ENCODE peak calls at places on chromosomes 3 and 15, in eight cellular contexts. One of them, this sample, is unnamed.

GRCh38 chr3:4290272-4290893 is 12.8 kb upstream of the SETMAR start:
- DNase-seq in K562: peak
- DNase-seq in A549: peak
- DNase-seq in activated B cell treated with CpG ODN at 0.5 μM for 24 hours: no peak
- DNase-seq in uterus: no peak
- DNase-seq in prostate gland: no peak
- DNase-seq in type B pancreatic cell: no peak
- DNase-seq in suprapubic skin: no peak
- DNase-seq in this sample: peak

GRCh38 chr3:46878796-46879436 is 1.4 kb downstream of the PTH1R start:
- DNase-seq in K562: no peak
- DNase-seq in A549: no peak
- DNase-seq in activated B cell treated with CpG ODN at 0.5 μM for 24 hours: no peak
- DNase-seq in uterus: no peak
- DNase-seq in prostate gland: no peak
- DNase-seq in type B pancreatic cell: no peak
- DNase-seq in suprapubic skin: no peak
- DNase-seq in this sample: no peak

GRCh38 chr15:66102563-66103292 is 150.8 kb downstream of the MEGF11 start:
- DNase-seq in K562: no peak
- DNase-seq in A549: no peak
- DNase-seq in activated B cell treated with CpG ODN at 0.5 μM for 24 hours: no peak
- DNase-seq in uterus: no peak
- DNase-seq in prostate gland: no peak
- DNase-seq in type B pancreatic cell: no peak
- DNase-seq in suprapubic skin: no peak
- DNase-seq in this sample: no peak

GRCh38 chr15:71595846-71596553 is 214.4 kb upstream of the NR2E3 start:
- DNase-seq in K562: no peak
- DNase-seq in A549: no peak
- DNase-seq in activated B cell treated with CpG ODN at 0.5 μM for 24 hours: no peak
- DNase-seq in uterus: no peak
- DNase-seq in prostate gland: no peak
- DNase-seq in type B pancreatic cell: no peak
- DNase-seq in suprapubic skin: no peak
- DNase-seq in this sample: no peak

GRCh38 chr3:11604139-11604895 is 39.4 kb downstream of the VGLL4 start:
- DNase-seq in K562: peak
- DNase-seq in A549: no peak
- DNase-seq in activated B cell treated with CpG ODN at 0.5 μM for 24 hours: no peak
- DNase-seq in uterus: no peak
- DNase-seq in prostate gland: no peak
- DNase-seq in type B pancreatic cell: no peak
- DNase-seq in suprapubic skin: no peak
- DNase-seq in this sample: no peak

GRCh38 chr3:31105438-31106077 is 211.1 kb upstream of the GADL1 start:
- DNase-seq in K562: peak
- DNase-seq in A549: no peak
- DNase-seq in activated B cell treated with CpG ODN at 0.5 μM for 24 hours: no peak
- DNase-seq in uterus: no peak
- DNase-seq in prostate gland: no peak
- DNase-seq in type B pancreatic cell: no peak
- DNase-seq in suprapubic skin: no peak
- DNase-seq in this sample: peak

GRCh38 chr3:177792363-177793030 is 595.2 kb upstream of the TBL1XR1 start:
- DNase-seq in K562: no peak
- DNase-seq in A549: no peak
- DNase-seq in activated B cell treated with CpG ODN at 0.5 μM for 24 hours: no peak
- DNase-seq in uterus: no peak
- DNase-seq in prostate gland: no peak
- DNase-seq in type B pancreatic cell: no peak
- DNase-seq in suprapubic skin: no peak
- DNase-seq in this sample: no peak

GRCh38 chr3:82382831-82383230 is 621.4 kb upstream of the GBE1 start:
- DNase-seq in K562: no peak
- DNase-seq in A549: no peak
- DNase-seq in activated B cell treated with CpG ODN at 0.5 μM for 24 hours: no peak
- DNase-seq in uterus: no peak
- DNase-seq in prostate gland: no peak
- DNase-seq in type B pancreatic cell: no peak
- DNase-seq in suprapubic skin: no peak
- DNase-seq in this sample: no peak

GRCh38 chr15:92808611-92809063 is 91.5 kb upstream of the CHD2 start:
- DNase-seq in K562: peak
- DNase-seq in A549: no peak
- DNase-seq in activated B cell treated with CpG ODN at 0.5 μM for 24 hours: no peak
- DNase-seq in uterus: peak
- DNase-seq in prostate gland: no peak
- DNase-seq in type B pancreatic cell: no peak
- DNase-seq in suprapubic skin: no peak
- DNase-seq in this sample: no peak

GRCh38 chr3:61686228-61686648 is 124.9 kb downstream of the PTPRG start:
- DNase-seq in K562: no peak
- DNase-seq in A549: no peak
- DNase-seq in activated B cell treated with CpG ODN at 0.5 μM for 24 hours: no peak
- DNase-seq in uterus: no peak
- DNase-seq in prostate gland: no peak
- DNase-seq in type B pancreatic cell: no peak
- DNase-seq in suprapubic skin: no peak
- DNase-seq in this sample: no peak

GRCh38 chr3:177554900-177555759 is 357.8 kb upstream of the TBL1XR1 start:
- DNase-seq in K562: no peak
- DNase-seq in A549: no peak
- DNase-seq in activated B cell treated with CpG ODN at 0.5 μM for 24 hours: no peak
- DNase-seq in uterus: no peak
- DNase-seq in prostate gland: no peak
- DNase-seq in type B pancreatic cell: no peak
- DNase-seq in suprapubic skin: no peak
- DNase-seq in this sample: no peak

GRCh38 chr15:98537516-98538060 is 110.8 kb upstream of the IGF1R start:
- DNase-seq in K562: no peak
- DNase-seq in A549: no peak
- DNase-seq in activated B cell treated with CpG ODN at 0.5 μM for 24 hours: no peak
- DNase-seq in uterus: no peak
- DNase-seq in prostate gland: peak
- DNase-seq in type B pancreatic cell: no peak
- DNase-seq in suprapubic skin: peak
- DNase-seq in this sample: no peak

GRCh38 chr3:13581485-13582365 is 32.8 kb downstream of the FBLN2 start:
- DNase-seq in K562: no peak
- DNase-seq in A549: no peak
- DNase-seq in activated B cell treated with CpG ODN at 0.5 μM for 24 hours: no peak
- DNase-seq in uterus: no peak
- DNase-seq in prostate gland: no peak
- DNase-seq in type B pancreatic cell: no peak
- DNase-seq in suprapubic skin: peak
- DNase-seq in this sample: peak

GRCh38 chr3:182644800-182645433 is 148.4 kb upstream of the ATP11B start:
- DNase-seq in K562: no peak
- DNase-seq in A549: no peak
- DNase-seq in activated B cell treated with CpG ODN at 0.5 μM for 24 hours: no peak
- DNase-seq in uterus: no peak
- DNase-seq in prostate gland: no peak
- DNase-seq in type B pancreatic cell: no peak
- DNase-seq in suprapubic skin: no peak
- DNase-seq in this sample: peak

GRCh38 chr3:146160964-146161724 is at the start of gene PLOD2:
- DNase-seq in K562: peak
- DNase-seq in A549: peak
- DNase-seq in activated B cell treated with CpG ODN at 0.5 μM for 24 hours: peak
- DNase-seq in uterus: peak
- DNase-seq in prostate gland: peak
- DNase-seq in type B pancreatic cell: peak
- DNase-seq in suprapubic skin: peak
- DNase-seq in this sample: peak

GRCh38 chr3:146159616-146160232 is 1.3 kb downstream of the PLOD2 start:
- DNase-seq in K562: no peak
- DNase-seq in A549: no peak
- DNase-seq in activated B cell treated with CpG ODN at 0.5 μM for 24 hours: no peak
- DNase-seq in uterus: no peak
- DNase-seq in prostate gland: no peak
- DNase-seq in type B pancreatic cell: no peak
- DNase-seq in suprapubic skin: no peak
- DNase-seq in this sample: no peak

GRCh38 chr3:146159037-146159436 is 1.9 kb downstream of the PLOD2 start:
- DNase-seq in K562: no peak
- DNase-seq in A549: no peak
- DNase-seq in activated B cell treated with CpG ODN at 0.5 μM for 24 hours: no peak
- DNase-seq in uterus: no peak
- DNase-seq in prostate gland: no peak
- DNase-seq in type B pancreatic cell: no peak
- DNase-seq in suprapubic skin: no peak
- DNase-seq in this sample: no peak

GRCh38 chr3:146161725-146162047 is 702 bp upstream of the PLOD2 start:
- DNase-seq in K562: no peak
- DNase-seq in A549: no peak
- DNase-seq in activated B cell treated with CpG ODN at 0.5 μM for 24 hours: no peak
- DNase-seq in uterus: peak
- DNase-seq in prostate gland: peak
- DNase-seq in type B pancreatic cell: no peak
- DNase-seq in suprapubic skin: no peak
- DNase-seq in this sample: no peak

GRCh38 chr3:146160233-146160963 is 586 bp downstream of the PLOD2 start:
- DNase-seq in K562: no peak
- DNase-seq in A549: peak
- DNase-seq in activated B cell treated with CpG ODN at 0.5 μM for 24 hours: no peak
- DNase-seq in uterus: peak
- DNase-seq in prostate gland: peak
- DNase-seq in type B pancreatic cell: peak
- DNase-seq in suprapubic skin: peak
- DNase-seq in this sample: peak
- TF ChIP-seq CTCF in K562: no peak
- TF ChIP-seq CTCF in A549: peak
- TF ChIP-seq CTCF in activated B cell treated with CpG ODN at 0.5 μM for 24 hours: no peak
- TF ChIP-seq CTCF in uterus: peak
- TF ChIP-seq CTCF in prostate gland: peak
- TF ChIP-seq CTCF in type B pancreatic cell: peak
- TF ChIP-seq CTCF in suprapubic skin: no peak
- TF ChIP-seq CTCF in this sample: no peak

DNA sequence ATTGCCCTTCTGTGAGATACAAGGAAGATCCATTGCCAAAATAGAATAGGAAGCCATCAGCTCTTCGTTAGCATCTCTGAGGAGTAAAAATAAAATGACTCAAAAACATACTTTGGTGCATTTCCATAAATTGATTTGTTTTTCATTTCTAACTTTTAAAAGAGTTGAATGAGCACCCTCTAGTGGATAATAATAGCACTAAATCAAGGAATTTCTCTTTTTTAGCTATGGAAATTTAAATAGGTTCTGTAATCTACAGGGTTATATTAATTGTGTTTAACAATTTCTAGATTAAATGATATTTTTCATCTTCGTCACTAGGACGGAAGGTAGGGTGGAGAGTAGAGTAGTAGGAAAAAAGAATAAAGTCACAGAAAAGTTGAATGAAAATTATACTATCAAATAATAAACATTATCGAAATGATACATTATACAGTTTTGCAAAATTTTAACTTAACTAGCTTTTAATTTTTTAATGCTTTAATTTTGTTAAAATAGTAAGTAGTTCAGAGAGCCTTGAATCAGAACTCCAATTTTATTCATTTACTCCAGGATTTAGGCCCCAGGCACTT is 6.5 kb downstream of the NSUN3 start:
- DNase-seq in K562: no peak
- DNase-seq in A549: peak
- DNase-seq in activated B cell treated with CpG ODN at 0.5 μM for 24 hours: no peak
- DNase-seq in uterus: no peak
- DNase-seq in prostate gland: no peak
- DNase-seq in type B pancreatic cell: no peak
- DNase-seq in suprapubic skin: no peak
- DNase-seq in this sample: no peak
- TF ChIP-seq CTCF in K562: no peak
- TF ChIP-seq CTCF in A549: peak
- TF ChIP-seq CTCF in activated B cell treated with CpG ODN at 0.5 μM for 24 hours: peak
- TF ChIP-seq CTCF in uterus: peak
- TF ChIP-seq CTCF in prostate gland: peak
- TF ChIP-seq CTCF in type B pancreatic cell: peak
- TF ChIP-seq CTCF in suprapubic skin: peak
- TF ChIP-seq CTCF in this sample: peak

DNA sequence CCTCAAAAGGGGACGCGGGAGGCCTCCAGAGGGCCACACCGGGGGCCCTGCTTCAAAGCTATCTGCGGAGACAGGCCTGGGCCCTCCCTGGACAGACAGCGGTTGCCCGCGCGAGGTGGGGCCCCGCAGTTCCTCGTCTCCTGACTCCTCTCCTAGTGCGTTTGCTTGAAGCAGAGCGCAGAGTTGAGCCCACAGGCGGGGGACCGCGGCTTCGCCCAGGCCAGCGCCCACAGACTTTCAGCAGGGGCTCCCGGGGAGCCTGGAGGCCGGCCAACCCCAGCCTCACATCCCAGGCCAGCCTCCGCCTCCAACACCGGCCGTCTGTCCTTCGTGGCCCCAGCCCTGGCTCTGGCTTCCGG is 540 bp upstream of the ADAMTS7 start:
- DNase-seq in K562: no peak
- DNase-seq in A549: no peak
- DNase-seq in activated B cell treated with CpG ODN at 0.5 μM for 24 hours: no peak
- DNase-seq in uterus: no peak
- DNase-seq in prostate gland: no peak
- DNase-seq in type B pancreatic cell: no peak
- DNase-seq in suprapubic skin: peak
- DNase-seq in this sample: no peak
- TF ChIP-seq CTCF in K562: no peak
- TF ChIP-seq CTCF in A549: peak
- TF ChIP-seq CTCF in activated B cell treated with CpG ODN at 0.5 μM for 24 hours: no peak
- TF ChIP-seq CTCF in uterus: no peak
- TF ChIP-seq CTCF in prostate gland: no peak
- TF ChIP-seq CTCF in type B pancreatic cell: no peak
- TF ChIP-seq CTCF in suprapubic skin: no peak
- TF ChIP-seq CTCF in this sample: no peak

GRCh38 chr3:142210608-142211007 is 14.8 kb downstream of the GK5 start:
- DNase-seq in K562: no peak
- DNase-seq in A549: no peak
- DNase-seq in activated B cell treated with CpG ODN at 0.5 μM for 24 hours: no peak
- DNase-seq in uterus: no peak
- DNase-seq in prostate gland: no peak
- DNase-seq in type B pancreatic cell: no peak
- DNase-seq in suprapubic skin: no peak
- DNase-seq in this sample: no peak

GRCh38 chr3:142209655-142210054 is 15.7 kb downstream of the GK5 start:
- DNase-seq in K562: no peak
- DNase-seq in A549: no peak
- DNase-seq in activated B cell treated with CpG ODN at 0.5 μM for 24 hours: no peak
- DNase-seq in uterus: peak
- DNase-seq in prostate gland: no peak
- DNase-seq in type B pancreatic cell: no peak
- DNase-seq in suprapubic skin: peak
- DNase-seq in this sample: no peak

GRCh38 chr3:142213298-142213697 is 12.1 kb downstream of the GK5 start:
- DNase-seq in K562: no peak
- DNase-seq in A549: no peak
- DNase-seq in activated B cell treated with CpG ODN at 0.5 μM for 24 hours: no peak
- DNase-seq in uterus: peak
- DNase-seq in prostate gland: peak
- DNase-seq in type B pancreatic cell: no peak
- DNase-seq in suprapubic skin: no peak
- DNase-seq in this sample: no peak

GRCh38 chr3:142211034-142211433 is 14.4 kb downstream of the GK5 start:
- DNase-seq in K562: no peak
- DNase-seq in A549: no peak
- DNase-seq in activated B cell treated with CpG ODN at 0.5 μM for 24 hours: no peak
- DNase-seq in uterus: no peak
- DNase-seq in prostate gland: no peak
- DNase-seq in type B pancreatic cell: no peak
- DNase-seq in suprapubic skin: no peak
- DNase-seq in this sample: peak

GRCh38 chr3:142210144-142210543 is 15.2 kb downstream of the GK5 start:
- DNase-seq in K562: no peak
- DNase-seq in A549: no peak
- DNase-seq in activated B cell treated with CpG ODN at 0.5 μM for 24 hours: no peak
- DNase-seq in uterus: peak
- DNase-seq in prostate gland: no peak
- DNase-seq in type B pancreatic cell: no peak
- DNase-seq in suprapubic skin: no peak
- DNase-seq in this sample: no peak
- TF ChIP-seq CTCF in K562: no peak
- TF ChIP-seq CTCF in A549: no peak
- TF ChIP-seq CTCF in activated B cell treated with CpG ODN at 0.5 μM for 24 hours: no peak
- TF ChIP-seq CTCF in uterus: no peak
- TF ChIP-seq CTCF in prostate gland: no peak
- TF ChIP-seq CTCF in type B pancreatic cell: no peak
- TF ChIP-seq CTCF in suprapubic skin: no peak
- TF ChIP-seq CTCF in this sample: no peak